ENCODE peak calls at places on chromosomes 4 and X, in four cellular contexts. A is mesothelial cell of epicardium, G is pancreas, K is cardiac fibroblast. R is an unnamed sample.

GRCh38 chr4:137274404-137274803 is 257.9 kb downstream of the PCDH18 start:
- DNase-seq in K (peak; percentile 31), G (no peak), A (no peak), R (no peak)

GRCh38 chrX:53674581-53674980 is 11.9 kb downstream of the HUWE1 start:
- DNase-seq in G (no peak), A (no peak), K (peak; percentile 26), R (no peak)

GRCh38 chr4:85598936-85599335 is 124.0 kb downstream of the ARHGAP24 start:
- DNase-seq in G (no peak), A (no peak), K (no peak), R (no peak)

GRCh38 chr4:15702941-15703403 is at the start of gene BST1:
- DNase-seq in A (no peak), G (peak; percentile 23), K (peak; percentile 63), R (no peak)

GRCh38 chr4:144371479-144371878 is 231.0 kb upstream of the GYPA start:
- DNase-seq in K (no peak), A (no peak), G (no peak), R (no peak)

GRCh38 chr4:142169216-142169615 is 532.8 kb downstream of the IL15 start:
- DNase-seq in K (no peak), A (no peak), G (no peak), R (no peak)

GRCh38 chrX:92232182-92232581 is 453.0 kb downstream of the PCDH11X start:
- DNase-seq in G (no peak), A (no peak), K (peak; percentile 0), R (no peak)

GRCh38 chrX:7586126-7586525 is 256.8 kb upstream of the VCX start:
- DNase-seq in A (no peak), K (peak; percentile 52), G (peak; percentile 11), R (peak; percentile 11)

GRCh38 chr4:7582313-7583096 is 147.8 kb upstream of the PSAPL1 start:
- DNase-seq in G (no peak), A (no peak), K (no peak), R (no peak)

GRCh38 chr4:99998062-99998880 is 48.2 kb upstream of the H2AZ1 start:
- DNase-seq in A (no peak), G (no peak), K (peak; percentile 71), R (no peak)

GRCh38 chr4:62119195-62119594 is 919.1 kb downstream of the ADGRL3 start:
- DNase-seq in G (no peak), A (no peak), K (no peak), R (no peak)

GRCh38 chr4:82268050-82268825 is 105.6 kb downstream of the HNRNPD start:
- DNase-seq in A (peak; percentile 60), K (peak; percentile 68), G (peak; percentile 50), R (peak; percentile 55)

DNA sequence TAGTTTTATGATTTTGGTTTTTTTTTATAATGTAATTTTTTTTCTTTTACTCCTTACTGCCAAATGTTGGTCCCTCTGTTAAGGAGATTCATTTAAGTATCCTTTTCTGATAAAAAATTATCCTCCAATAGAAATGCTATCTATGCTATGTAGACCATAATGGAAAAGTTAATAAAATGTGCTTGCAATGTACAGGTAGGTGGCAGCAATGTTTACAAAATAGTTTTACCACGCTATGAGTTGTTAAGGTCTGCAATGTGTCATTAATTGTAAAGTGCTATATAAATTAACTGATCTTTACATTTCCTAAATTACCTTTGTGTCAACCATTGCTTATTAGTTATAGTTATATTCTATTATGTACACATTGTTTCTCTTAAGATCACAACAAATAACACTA is 3.8 kb upstream of the CENPC start:
- DNase-seq in K (peak; percentile 40), G (no peak), A (no peak), R (no peak)
- TF ChIP-seq CTCF in K (peak; percentile 12), G (no peak), A (no peak), R (no peak)

DNA sequence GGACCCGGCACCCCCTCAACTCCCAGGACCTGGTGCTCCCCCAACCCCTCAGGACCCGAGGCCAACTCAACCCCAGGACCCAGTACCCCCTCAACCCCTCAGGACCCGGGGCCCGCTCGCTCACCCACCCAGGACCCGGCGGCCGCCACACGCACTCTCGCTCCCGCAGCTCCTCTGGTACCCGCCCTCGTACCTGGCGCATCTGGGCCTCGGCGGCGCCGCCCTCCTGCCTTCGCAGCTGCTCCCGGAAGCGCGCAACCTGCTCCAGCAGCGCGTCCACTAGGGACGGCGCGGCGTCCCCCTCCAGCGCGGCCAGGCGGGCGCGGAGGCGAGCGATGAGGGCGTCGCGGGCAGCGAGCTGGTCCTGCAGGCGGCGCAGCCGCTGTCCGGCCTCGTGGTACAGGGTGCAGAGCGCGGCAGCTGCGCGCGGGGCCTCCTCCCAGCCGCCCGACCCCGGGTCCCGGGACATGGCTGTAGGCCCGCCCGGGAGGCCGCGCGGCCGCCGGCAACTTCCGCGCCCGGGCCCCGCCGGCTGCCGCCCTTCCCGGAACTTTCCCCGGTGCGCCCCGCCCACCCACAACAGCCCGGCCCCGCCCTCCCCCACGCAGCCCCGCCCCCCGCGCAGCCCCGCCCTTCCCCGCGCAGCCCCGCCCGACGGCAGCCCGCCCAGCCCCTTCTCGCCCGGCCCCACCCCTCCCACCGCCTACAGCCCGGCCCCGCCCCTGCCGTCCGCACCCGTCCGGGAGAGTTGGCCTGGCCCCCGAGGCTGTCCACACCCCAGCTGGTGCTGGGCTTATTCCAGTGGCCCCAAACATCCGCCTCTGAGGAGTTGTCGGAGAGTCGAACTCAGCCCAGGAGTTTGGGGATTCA is at the start of gene TNIP2:
- DNase-seq in G (peak; percentile 86), A (peak; percentile 79), K (peak; percentile 74), R (peak; percentile 84)
- TF ChIP-seq CTCF in G (peak; percentile 33), A (no peak), K (peak; percentile 13), R (no peak)

DNA sequence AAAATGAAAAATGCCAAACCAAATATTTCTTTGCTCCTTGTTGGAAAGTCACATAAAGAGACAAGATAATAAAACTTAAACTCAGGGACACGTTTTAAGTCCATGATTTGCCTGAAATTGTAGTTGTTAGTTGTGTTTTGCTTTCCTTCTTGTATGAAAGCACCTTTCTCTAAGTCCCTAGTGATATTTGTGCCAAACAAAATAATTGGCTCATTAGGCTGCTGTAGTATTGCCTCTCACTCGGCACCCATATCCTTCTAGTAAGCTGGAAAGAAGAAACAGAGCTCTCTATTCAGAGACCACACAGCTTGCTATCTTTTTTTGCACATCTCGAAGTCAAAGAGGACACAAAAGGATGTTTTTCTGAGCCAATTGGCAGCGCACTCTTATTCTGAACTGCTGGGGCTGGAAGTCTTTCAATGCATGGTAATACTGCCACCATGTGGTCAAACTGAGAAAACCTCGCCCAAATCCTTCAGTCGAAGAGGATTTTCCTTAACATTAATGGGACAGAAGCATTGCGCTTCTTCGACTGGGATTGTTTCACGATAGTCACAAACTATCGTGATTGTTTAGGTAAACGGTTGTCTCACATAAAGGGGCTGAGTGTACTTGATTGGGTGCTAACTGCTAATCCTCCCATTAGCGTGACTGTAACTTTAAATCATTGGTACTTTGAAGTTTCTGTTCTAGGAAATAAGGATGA is 571.9 kb upstream of the LCORL start:
- DNase-seq in A (peak; percentile 63), G (peak; percentile 61), K (peak; percentile 83), R (peak; percentile 50)
- TF ChIP-seq CTCF in A (peak; percentile 86), G (peak; percentile 80), K (peak; percentile 81), R (peak; percentile 78)

GRCh38 chr4:20430555-20430954 is 178.8 kb downstream of the SLIT2 start:
- DNase-seq in G (no peak), A (no peak), K (peak; percentile 44), R (no peak)

GRCh38 chr4:20426028-20426427 is 174.3 kb downstream of the SLIT2 start:
- DNase-seq in A (no peak), G (no peak), K (no peak), R (no peak)

GRCh38 chr4:20431422-20432014 is 179.8 kb downstream of the SLIT2 start:
- DNase-seq in G (no peak), A (no peak), K (peak; percentile 53), R (no peak)

GRCh38 chr4:20432098-20432497 is 180.4 kb downstream of the SLIT2 start:
- DNase-seq in A (no peak), G (no peak), K (peak; percentile 58), R (no peak)

DNA sequence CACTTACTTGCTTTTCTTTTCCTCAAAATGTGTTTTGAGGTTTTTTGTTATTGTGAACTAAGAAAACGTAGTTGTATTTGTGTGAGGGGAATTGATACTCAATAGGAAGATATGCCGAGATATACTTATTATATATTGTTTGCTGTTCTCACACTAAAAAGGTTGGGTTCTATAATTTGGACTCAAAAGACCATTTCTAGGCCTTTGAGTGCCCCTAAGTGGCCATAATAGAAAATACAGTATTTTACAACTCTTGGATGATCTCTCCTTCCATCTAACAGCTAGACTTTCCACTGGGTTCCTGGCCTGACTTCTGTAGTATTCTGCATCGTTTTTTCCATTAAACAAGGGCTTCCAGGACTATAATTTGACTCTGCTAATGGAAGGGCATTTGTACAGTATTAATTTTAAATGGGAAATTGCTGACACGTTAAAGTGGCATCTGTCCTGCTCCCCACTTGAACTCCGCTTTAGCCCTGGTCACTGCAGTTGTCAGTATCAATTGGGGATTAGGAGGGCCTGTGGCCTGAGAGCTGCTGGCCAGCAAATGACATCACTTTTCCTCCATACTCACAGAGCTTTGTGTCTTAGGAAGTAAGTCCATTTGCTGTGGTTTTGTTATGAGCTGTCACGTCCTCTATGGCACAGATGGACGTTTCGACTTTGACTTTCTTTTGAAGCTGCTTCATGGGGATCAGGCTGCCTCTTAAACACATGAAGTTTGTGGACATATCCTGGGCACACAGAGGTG is 176.9 kb downstream of the SLIT2 start:
- DNase-seq in K (peak; percentile 53), G (no peak), A (no peak), R (no peak)
- TF ChIP-seq CTCF in K (peak; percentile 18), G (no peak), A (no peak), R (peak; percentile 35)

GRCh38 chr4:95250544-95251137 is 298.1 kb downstream of the UNC5C start:
- DNase-seq in K (no peak), G (no peak), A (no peak), R (no peak)
- TF ChIP-seq CTCF in K (no peak), G (no peak), A (no peak), R (no peak)

DNA sequence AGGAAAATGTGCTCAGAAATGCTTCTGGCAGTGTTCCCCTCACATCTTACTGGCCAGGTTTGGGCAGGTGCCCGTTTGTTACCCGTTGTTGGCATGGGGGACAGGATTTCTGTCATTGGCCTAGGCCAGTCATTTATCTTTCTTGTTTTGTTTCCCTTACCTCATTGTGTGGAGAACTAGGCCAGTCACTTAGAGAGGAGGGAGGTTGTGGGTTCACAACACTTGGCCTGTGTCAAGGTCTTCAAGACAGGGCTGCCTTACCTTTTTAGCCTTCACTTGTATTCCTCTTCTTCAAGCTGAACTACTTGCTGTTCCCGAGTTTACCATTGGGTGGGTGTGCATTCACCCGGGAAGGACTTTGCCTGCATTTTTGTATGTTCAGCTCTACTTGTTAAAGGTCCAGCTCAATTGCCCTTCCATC is 17.7 kb downstream of the SNX25 start:
- DNase-seq in G (peak; percentile 81), K (peak; percentile 21), A (no peak), R (peak; percentile 18)
- TF ChIP-seq CTCF in G (no peak), K (peak; percentile 4), A (no peak), R (peak; percentile 8)

R was measured in nephron progenitor cell.